ENCODE peak calls at places on chromosomes 5 and 9, in eight cellular contexts. O is transverse colon, P is stomach, H is HepG2, L is prostate gland, S is breast epithelium, E is endothelial cell of umbilical vein, G is sigmoid colon. M is an unnamed sample.

GRCh38 chr5:38825494-38825893 is 20.3 kb upstream of the OSMR start:
- DNase-seq in O (no peak), P (no peak), H (peak), L (no peak), S (no peak), E (no peak), G (no peak), M (no peak)

GRCh38 chr5:142746532-142746931 is 23.6 kb upstream of the ARHGAP26 start:
- DNase-seq in O (no peak), P (no peak), H (no peak), L (no peak), S (no peak), E (no peak), G (no peak), M (no peak)

GRCh38 chr5:180646289-180646962 is 3.0 kb downstream of the FLT4 start:
- DNase-seq in O (peak), P (no peak), H (no peak), L (no peak), S (no peak), E (no peak), G (no peak), M (no peak)

GRCh38 chr9:25226901-25227686 is 451.1 kb downstream of the TUSC1 start:
- DNase-seq in O (no peak), P (no peak), H (no peak), L (no peak), S (no peak), E (no peak), G (no peak), M (no peak)

GRCh38 chr5:77867194-77867691 is 91.1 kb upstream of the TBCA start:
- DNase-seq in O (no peak), P (no peak), H (no peak), L (no peak), S (no peak), E (peak), G (no peak), M (no peak)

GRCh38 chr9:105320568-105320967 is 76.1 kb downstream of the SLC44A1 start:
- DNase-seq in O (no peak), P (no peak), H (no peak), L (no peak), S (no peak), E (no peak), G (no peak), M (no peak)

GRCh38 chr9:96218821-96219614 is 83.0 kb downstream of the HSD17B3 start:
- DNase-seq in O (no peak), P (no peak), H (no peak), L (no peak), S (no peak), E (no peak), G (peak), M (no peak)

GRCh38 chr5:3602713-3603502 is 7.3 kb downstream of the IRX1 start:
- DNase-seq in O (no peak), P (peak), H (peak), L (peak), S (no peak), E (no peak), G (no peak), M (no peak)

GRCh38 chr9:132833451-132834130 is 44.5 kb downstream of the AK8 start:
- DNase-seq in O (no peak), P (no peak), H (no peak), L (no peak), S (no peak), E (no peak), G (no peak), M (no peak)

GRCh38 chr5:107466233-107466769 is 204.4 kb downstream of the EFNA5 start:
- DNase-seq in O (no peak), P (no peak), H (no peak), L (peak), S (no peak), E (peak), G (no peak), M (no peak)

GRCh38 chr5:80150731-80151130 is 105.1 kb downstream of the SERINC5 start:
- DNase-seq in O (no peak), P (no peak), H (no peak), L (no peak), S (no peak), E (no peak), G (no peak), M (no peak)

GRCh38 chr9:108972626-108973209 is 38.5 kb downstream of the ABITRAM start:
- DNase-seq in O (no peak), P (no peak), H (no peak), L (no peak), S (no peak), E (no peak), G (no peak), M (no peak)

GRCh38 chr5:131423056-131423455 is 159.2 kb downstream of the CDC42SE2 start:
- DNase-seq in O (no peak), P (no peak), H (peak), L (no peak), S (no peak), E (peak), G (no peak), M (no peak)

GRCh38 chr9:37920471-37921167 is 16.7 kb upstream of the SLC25A51 start:
- DNase-seq in O (no peak), P (no peak), H (no peak), L (no peak), S (no peak), E (no peak), G (peak), M (peak)

GRCh38 chr5:149224282-149224681 is 47.4 kb upstream of the AFAP1L1 start:
- DNase-seq in O (no peak), P (no peak), H (no peak), L (no peak), S (no peak), E (no peak), G (no peak), M (no peak)

GRCh38 chr9:106404137-106404536 is 458.8 kb upstream of the ZNF462 start:
- DNase-seq in O (no peak), P (no peak), H (no peak), L (no peak), S (no peak), E (no peak), G (no peak), M (no peak)

GRCh38 chr5:32051796-32052195 is 122.3 kb downstream of the GOLPH3 start:
- DNase-seq in O (no peak), P (no peak), H (no peak), L (no peak), S (no peak), E (no peak), G (no peak), M (no peak)

GRCh38 chr9:111621895-111622480 is 9.1 kb upstream of the DNAJC25 start:
- DNase-seq in O (peak), P (peak), H (peak), L (peak), S (no peak), E (peak), G (no peak), M (peak)

GRCh38 chr5:14202462-14202861 is 59.3 kb downstream of the TRIO start:
- DNase-seq in O (peak), P (no peak), H (no peak), L (no peak), S (no peak), E (peak), G (no peak), M (no peak)

GRCh38 chr9:89760123-89760522 is 155.3 kb downstream of the GADD45G start:
- DNase-seq in O (no peak), P (no peak), H (no peak), L (no peak), S (no peak), E (no peak), G (no peak), M (no peak)

GRCh38 chr9:19130436-19130835 is 3.1 kb upstream of the PLIN2 start:
- DNase-seq in O (no peak), P (no peak), H (no peak), L (no peak), S (no peak), E (no peak), G (no peak), M (no peak)

GRCh38 chr5:53667621-53668020 is 107.2 kb downstream of the NDUFS4 start:
- DNase-seq in O (no peak), P (no peak), H (no peak), L (no peak), S (no peak), E (no peak), G (no peak), M (no peak)

GRCh38 chr5:115282131-115282530 is 14.3 kb downstream of the CCDC112 start:
- DNase-seq in O (no peak), P (no peak), H (no peak), L (no peak), S (no peak), E (no peak), G (no peak), M (no peak)

GRCh38 chr9:90936380-90936779 is 134.8 kb downstream of the SYK start:
- DNase-seq in O (no peak), P (no peak), H (no peak), L (no peak), S (no peak), E (no peak), G (no peak), M (no peak)

GRCh38 chr5:138032028-138032571 is 779 bp downstream of the FAM13B start:
- DNase-seq in O (peak), P (peak), H (no peak), L (peak), S (peak), E (peak), G (peak), M (peak)

GRCh38 chr5:180127682-180128670 is 56.4 kb upstream of the RNF130 start:
- DNase-seq in O (no peak), P (peak), H (no peak), L (peak), S (peak), E (no peak), G (no peak), M (no peak)

GRCh38 chr5:61264273-61264661 is 67.8 kb upstream of the ZSWIM6 start:
- DNase-seq in O (no peak), P (no peak), H (no peak), L (no peak), S (no peak), E (no peak), G (no peak), M (no peak)

GRCh38 chr5:157342822-157343402 is 77.0 kb downstream of the CYFIP2 start:
- DNase-seq in O (peak), P (peak), H (peak), L (no peak), S (no peak), E (peak), G (no peak), M (no peak)

GRCh38 chr5:59066367-59067163 is 483.7 kb downstream of the RAB3C start:
- DNase-seq in O (no peak), P (no peak), H (no peak), L (no peak), S (no peak), E (no peak), G (no peak), M (no peak)

GRCh38 chr9:112503170-112503569 is 16.5 kb downstream of the KIAA1958 start:
- DNase-seq in O (no peak), P (peak), H (no peak), L (no peak), S (no peak), E (no peak), G (no peak), M (no peak)

GRCh38 chr9:8259028-8259427 is 459.4 kb upstream of the DMAC1 start:
- DNase-seq in O (no peak), P (no peak), H (no peak), L (no peak), S (no peak), E (no peak), G (no peak), M (no peak)

GRCh38 chr5:65506961-65507360 is 25.2 kb upstream of the ADAMTS6 start:
- DNase-seq in O (no peak), P (no peak), H (no peak), L (no peak), S (no peak), E (no peak), G (no peak), M (no peak)
- H3K27ac ChIP-seq in O (no peak), P (no peak), H (no peak), L (no peak), S (no peak), E (no peak), G (no peak), M (no peak)

DNA sequence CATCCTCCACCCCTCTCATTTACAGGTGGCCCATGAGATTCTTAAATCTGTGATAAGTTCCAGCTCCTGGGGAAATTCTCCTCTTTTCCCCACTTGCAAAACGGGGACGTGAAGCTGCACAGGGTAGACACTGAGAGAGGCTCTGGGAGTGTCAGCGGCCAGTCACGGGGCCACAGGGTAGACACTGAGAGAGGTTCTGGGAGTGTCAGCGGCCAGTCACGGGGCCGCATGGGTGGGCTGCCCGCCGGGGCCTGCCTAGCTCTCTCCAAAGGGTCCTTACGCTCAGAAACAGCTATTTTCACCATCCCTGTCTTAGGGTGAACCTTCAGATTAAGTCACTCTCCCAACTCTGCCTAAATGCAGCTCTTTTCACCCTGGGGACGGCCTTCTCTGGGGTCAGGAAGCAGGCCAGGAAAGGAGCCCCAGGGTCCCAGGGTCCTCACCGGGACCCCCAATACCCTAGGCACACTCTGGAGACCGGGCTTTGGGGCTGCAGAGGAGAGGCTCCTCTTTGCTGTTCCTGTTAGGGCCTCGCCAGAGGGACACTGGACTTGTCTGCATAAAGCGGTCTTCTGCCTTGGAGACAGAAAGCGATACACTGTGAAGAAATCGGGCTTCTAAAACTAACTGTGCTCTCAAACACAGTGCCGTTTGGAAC is 1.5 kb downstream of the FAM78A start:
- DNase-seq in O (peak), P (no peak), H (no peak), L (no peak), S (no peak), E (peak), G (no peak), M (peak)
- TF ChIP-seq POLR2AphosphoS5 in O (no peak), P (no peak), H (no peak), L (no peak), S (no peak), E (peak), G (no peak), M (no peak)

GRCh38 chr9:120481248-120481647 is 98.7 kb downstream of the CDK5RAP2 start:
- DNase-seq in O (no peak), P (no peak), H (peak), L (no peak), S (no peak), E (peak), G (no peak), M (no peak)

GRCh38 chr9:120484162-120484561 is 95.8 kb downstream of the CDK5RAP2 start:
- DNase-seq in O (no peak), P (no peak), H (no peak), L (no peak), S (no peak), E (no peak), G (no peak), M (no peak)

GRCh38 chr9:120480707-120481106 is 99.3 kb downstream of the CDK5RAP2 start:
- DNase-seq in O (no peak), P (no peak), H (no peak), L (no peak), S (no peak), E (peak), G (no peak), M (no peak)

GRCh38 chr9:120482424-120483186 is 97.4 kb downstream of the CDK5RAP2 start:
- DNase-seq in O (no peak), P (no peak), H (no peak), L (no peak), S (no peak), E (no peak), G (no peak), M (no peak)

DNA sequence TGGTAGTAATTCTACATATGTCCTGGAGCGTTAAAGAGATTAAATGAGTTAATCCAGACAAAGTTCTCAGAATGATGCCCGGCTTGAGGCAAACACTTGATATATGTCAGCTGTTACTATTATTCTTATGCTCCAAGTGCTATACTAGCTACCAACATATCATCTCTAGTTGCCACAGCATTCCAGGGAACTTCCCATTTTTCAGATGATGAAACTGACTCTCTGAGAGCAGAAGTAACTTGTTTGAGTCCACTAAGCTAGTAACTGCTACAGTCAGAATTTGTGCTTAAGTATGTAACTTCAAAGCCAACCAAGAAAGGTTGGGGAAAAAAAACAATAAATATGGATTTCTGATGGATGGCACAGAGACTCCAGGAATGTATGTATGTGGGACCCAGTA is 98.1 kb downstream of the CDK5RAP2 start:
- DNase-seq in O (no peak), P (no peak), H (no peak), L (no peak), S (no peak), E (no peak), G (no peak), M (no peak)
- H3K27ac ChIP-seq in O (no peak), P (no peak), H (no peak), L (no peak), S (no peak), E (no peak), G (peak), M (no peak)

DNA sequence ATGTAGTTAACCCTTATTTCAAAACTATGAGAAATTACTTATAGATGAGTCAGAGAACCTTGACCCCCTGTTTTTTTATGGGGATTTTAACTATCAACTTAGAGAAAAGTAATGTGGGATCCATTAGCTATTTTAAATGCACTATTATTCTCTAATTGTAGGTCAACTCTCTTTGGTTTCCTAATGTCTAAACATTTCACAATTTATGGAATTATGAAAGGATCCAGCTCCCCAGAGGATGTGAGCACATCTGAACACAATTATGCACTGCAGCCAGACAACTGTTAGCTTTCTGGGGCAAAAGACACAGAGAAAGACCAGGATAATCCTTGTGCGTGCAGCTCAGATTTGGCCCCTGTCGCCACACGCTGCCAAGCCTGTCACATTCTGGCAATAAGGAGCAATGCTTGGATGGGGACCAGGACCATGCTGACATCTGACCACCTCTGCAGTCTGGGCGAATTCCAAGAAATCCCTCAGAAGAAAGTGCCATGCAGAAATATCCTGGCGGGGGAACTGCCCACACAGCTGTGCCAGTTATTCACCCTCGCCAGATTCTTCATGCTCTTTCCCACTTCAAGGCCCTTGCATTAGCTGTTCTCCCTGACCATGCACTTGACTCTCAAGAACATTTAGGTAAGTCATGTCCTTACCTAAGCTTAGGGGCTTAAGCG is 22.2 kb upstream of the CMBL start:
- DNase-seq in O (no peak), P (peak), H (no peak), L (no peak), S (no peak), E (no peak), G (peak), M (no peak)
- TF ChIP-seq POLR2AphosphoS5 in O (no peak), P (no peak), H (no peak), L (no peak), S (peak), E (no peak), G (peak), M (no peak)